ENCODE peak calls at places on chromosomes 7 and 10, in eight cellular contexts. One of them, this sample, is unnamed.

GRCh38 chr10:28743576-28743975 is 66.3 kb downstream of the BAMBI start:
- DNase-seq in neural progenitor cell: no peak
- DNase-seq in coronary artery: no peak
- DNase-seq in A549: no peak
- DNase-seq in GM06990: no peak
- DNase-seq in AG09309: no peak
- DNase-seq in tibial nerve: no peak
- DNase-seq in Calu3: no peak
- DNase-seq in this sample: no peak

GRCh38 chr10:11760861-11761260 is 18.7 kb downstream of the ECHDC3 start:
- DNase-seq in tibial nerve: no peak
- DNase-seq in Calu3: no peak
- DNase-seq in coronary artery: no peak
- DNase-seq in AG09309: no peak
- DNase-seq in GM06990: no peak
- DNase-seq in A549: no peak
- DNase-seq in neural progenitor cell: no peak
- DNase-seq in this sample: no peak

GRCh38 chr7:112630565-112630964 is 149.8 kb downstream of the LSMEM1 start:
- DNase-seq in GM06990: no peak
- DNase-seq in neural progenitor cell: no peak
- DNase-seq in A549: no peak
- DNase-seq in AG09309: no peak
- DNase-seq in coronary artery: no peak
- DNase-seq in Calu3: no peak
- DNase-seq in tibial nerve: no peak
- DNase-seq in this sample: no peak

GRCh38 chr10:93680414-93681047 is 21.9 kb downstream of the FRA10AC1 start:
- DNase-seq in tibial nerve: no peak
- DNase-seq in coronary artery: no peak
- DNase-seq in A549: peak
- DNase-seq in neural progenitor cell: peak
- DNase-seq in Calu3: no peak
- DNase-seq in GM06990: no peak
- DNase-seq in AG09309: peak
- DNase-seq in this sample: peak

GRCh38 chr7:151125835-151126481 is 39.7 kb downstream of the AGAP3 start:
- DNase-seq in tibial nerve: no peak
- DNase-seq in A549: no peak
- DNase-seq in neural progenitor cell: peak
- DNase-seq in AG09309: no peak
- DNase-seq in coronary artery: no peak
- DNase-seq in Calu3: no peak
- DNase-seq in GM06990: no peak
- DNase-seq in this sample: no peak

GRCh38 chr10:112716076-112716475 is 234.0 kb upstream of the TCF7L2 start:
- DNase-seq in AG09309: no peak
- DNase-seq in Calu3: no peak
- DNase-seq in A549: no peak
- DNase-seq in coronary artery: no peak
- DNase-seq in neural progenitor cell: no peak
- DNase-seq in tibial nerve: no peak
- DNase-seq in GM06990: no peak
- DNase-seq in this sample: no peak

GRCh38 chr7:159143780-159144755 is 599 bp downstream of the VIPR2 start:
- DNase-seq in tibial nerve: peak
- DNase-seq in neural progenitor cell: peak
- DNase-seq in AG09309: no peak
- DNase-seq in A549: no peak
- DNase-seq in Calu3: no peak
- DNase-seq in GM06990: no peak
- DNase-seq in coronary artery: peak
- DNase-seq in this sample: no peak

GRCh38 chr10:50517626-50518025 is 106.1 kb downstream of the SGMS1 start:
- DNase-seq in AG09309: no peak
- DNase-seq in tibial nerve: no peak
- DNase-seq in neural progenitor cell: no peak
- DNase-seq in coronary artery: no peak
- DNase-seq in Calu3: no peak
- DNase-seq in GM06990: no peak
- DNase-seq in A549: no peak
- DNase-seq in this sample: no peak

GRCh38 chr7:1872191-1873069 is 202.4 kb downstream of the ELFN1 start:
- DNase-seq in coronary artery: no peak
- DNase-seq in GM06990: no peak
- DNase-seq in A549: no peak
- DNase-seq in neural progenitor cell: no peak
- DNase-seq in Calu3: no peak
- DNase-seq in AG09309: no peak
- DNase-seq in tibial nerve: no peak
- DNase-seq in this sample: no peak

GRCh38 chr7:108613147-108613948 is 43.7 kb downstream of the DNAJB9 start:
- DNase-seq in AG09309: peak
- DNase-seq in GM06990: no peak
- DNase-seq in tibial nerve: no peak
- DNase-seq in A549: peak
- DNase-seq in coronary artery: no peak
- DNase-seq in neural progenitor cell: peak
- DNase-seq in Calu3: no peak
- DNase-seq in this sample: peak

GRCh38 chr7:76512941-76513816 is 2.8 kb downstream of the UPK3B start:
- DNase-seq in Calu3: peak
- DNase-seq in A549: peak
- DNase-seq in tibial nerve: no peak
- DNase-seq in coronary artery: no peak
- DNase-seq in AG09309: no peak
- DNase-seq in neural progenitor cell: peak
- DNase-seq in GM06990: no peak
- DNase-seq in this sample: no peak

GRCh38 chr7:9978111-9979064 is 995.3 kb upstream of the PHF14 start:
- DNase-seq in coronary artery: no peak
- DNase-seq in GM06990: no peak
- DNase-seq in tibial nerve: no peak
- DNase-seq in Calu3: no peak
- DNase-seq in A549: no peak
- DNase-seq in neural progenitor cell: no peak
- DNase-seq in AG09309: no peak
- DNase-seq in this sample: no peak

GRCh38 chr7:9981950-9982349 is 991.7 kb upstream of the PHF14 start:
- DNase-seq in coronary artery: no peak
- DNase-seq in AG09309: no peak
- DNase-seq in Calu3: no peak
- DNase-seq in neural progenitor cell: no peak
- DNase-seq in GM06990: no peak
- DNase-seq in A549: no peak
- DNase-seq in tibial nerve: no peak
- DNase-seq in this sample: no peak

GRCh38 chr7:9983048-9983447 is 990.6 kb upstream of the PHF14 start:
- DNase-seq in GM06990: no peak
- DNase-seq in tibial nerve: no peak
- DNase-seq in coronary artery: no peak
- DNase-seq in AG09309: no peak
- DNase-seq in neural progenitor cell: no peak
- DNase-seq in Calu3: no peak
- DNase-seq in A549: no peak
- DNase-seq in this sample: no peak
- TF ChIP-seq CTCF in GM06990: no peak
- TF ChIP-seq CTCF in tibial nerve: no peak
- TF ChIP-seq CTCF in coronary artery: no peak
- TF ChIP-seq CTCF in AG09309: no peak
- TF ChIP-seq CTCF in neural progenitor cell: peak
- TF ChIP-seq CTCF in Calu3: no peak
- TF ChIP-seq CTCF in A549: no peak
- TF ChIP-seq CTCF in this sample: no peak

GRCh38 chr10:74151057-74151878 is at the start of gene ADK:
- DNase-seq in tibial nerve: peak
- DNase-seq in neural progenitor cell: peak
- DNase-seq in Calu3: peak
- DNase-seq in coronary artery: peak
- DNase-seq in AG09309: peak
- DNase-seq in A549: peak
- DNase-seq in GM06990: peak
- DNase-seq in this sample: peak
- TF ChIP-seq CTCF in tibial nerve: no peak
- TF ChIP-seq CTCF in neural progenitor cell: peak
- TF ChIP-seq CTCF in Calu3: no peak
- TF ChIP-seq CTCF in coronary artery: no peak
- TF ChIP-seq CTCF in AG09309: peak
- TF ChIP-seq CTCF in A549: no peak
- TF ChIP-seq CTCF in GM06990: peak
- TF ChIP-seq CTCF in this sample: no peak

DNA sequence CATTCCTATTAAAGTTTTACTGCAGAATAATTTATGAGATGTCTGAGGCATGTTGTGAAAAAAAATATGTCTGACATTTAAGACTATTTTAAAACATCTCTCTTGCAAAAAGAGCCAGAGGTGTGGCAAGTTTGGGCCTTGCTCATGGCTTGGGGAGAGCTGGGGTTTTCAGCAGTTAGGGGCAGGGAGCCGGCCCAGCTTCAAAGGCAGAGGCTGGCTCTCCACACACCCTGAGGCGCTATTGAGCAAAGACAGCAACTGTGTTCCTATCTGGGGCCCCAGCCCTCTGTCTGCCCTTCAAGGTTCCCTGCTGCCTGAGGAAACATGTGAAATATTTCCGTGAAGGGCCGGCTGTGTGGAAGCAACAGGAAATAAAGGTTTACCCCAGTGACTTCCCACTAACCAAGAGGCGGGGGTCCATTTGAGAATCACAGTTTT is 94.0 kb downstream of the SORBS1 start:
- DNase-seq in A549: no peak
- DNase-seq in neural progenitor cell: peak
- DNase-seq in AG09309: no peak
- DNase-seq in GM06990: no peak
- DNase-seq in tibial nerve: peak
- DNase-seq in Calu3: peak
- DNase-seq in coronary artery: no peak
- DNase-seq in this sample: no peak
- TF ChIP-seq CTCF in A549: no peak
- TF ChIP-seq CTCF in neural progenitor cell: peak
- TF ChIP-seq CTCF in AG09309: no peak
- TF ChIP-seq CTCF in GM06990: no peak
- TF ChIP-seq CTCF in tibial nerve: no peak
- TF ChIP-seq CTCF in Calu3: no peak
- TF ChIP-seq CTCF in coronary artery: no peak
- TF ChIP-seq CTCF in this sample: no peak

GRCh38 chr10:69408318-69409175 is 8.2 kb downstream of the TACR2 start:
- DNase-seq in AG09309: peak
- DNase-seq in Calu3: peak
- DNase-seq in GM06990: peak
- DNase-seq in A549: peak
- DNase-seq in coronary artery: peak
- DNase-seq in neural progenitor cell: peak
- DNase-seq in tibial nerve: peak
- DNase-seq in this sample: peak

GRCh38 chr10:69406816-69407580 is 9.7 kb downstream of the TACR2 start:
- DNase-seq in tibial nerve: no peak
- DNase-seq in Calu3: no peak
- DNase-seq in GM06990: no peak
- DNase-seq in A549: no peak
- DNase-seq in coronary artery: no peak
- DNase-seq in AG09309: no peak
- DNase-seq in neural progenitor cell: no peak
- DNase-seq in this sample: no peak

GRCh38 chr10:69409176-69409495 is 7.6 kb downstream of the TACR2 start:
- DNase-seq in neural progenitor cell: no peak
- DNase-seq in tibial nerve: no peak
- DNase-seq in coronary artery: no peak
- DNase-seq in AG09309: no peak
- DNase-seq in Calu3: no peak
- DNase-seq in GM06990: no peak
- DNase-seq in A549: no peak
- DNase-seq in this sample: no peak

GRCh38 chr10:69406302-69406811 is 10.4 kb downstream of the TACR2 start:
- DNase-seq in tibial nerve: no peak
- DNase-seq in A549: no peak
- DNase-seq in AG09309: no peak
- DNase-seq in neural progenitor cell: no peak
- DNase-seq in Calu3: no peak
- DNase-seq in coronary artery: peak
- DNase-seq in GM06990: no peak
- DNase-seq in this sample: no peak

DNA sequence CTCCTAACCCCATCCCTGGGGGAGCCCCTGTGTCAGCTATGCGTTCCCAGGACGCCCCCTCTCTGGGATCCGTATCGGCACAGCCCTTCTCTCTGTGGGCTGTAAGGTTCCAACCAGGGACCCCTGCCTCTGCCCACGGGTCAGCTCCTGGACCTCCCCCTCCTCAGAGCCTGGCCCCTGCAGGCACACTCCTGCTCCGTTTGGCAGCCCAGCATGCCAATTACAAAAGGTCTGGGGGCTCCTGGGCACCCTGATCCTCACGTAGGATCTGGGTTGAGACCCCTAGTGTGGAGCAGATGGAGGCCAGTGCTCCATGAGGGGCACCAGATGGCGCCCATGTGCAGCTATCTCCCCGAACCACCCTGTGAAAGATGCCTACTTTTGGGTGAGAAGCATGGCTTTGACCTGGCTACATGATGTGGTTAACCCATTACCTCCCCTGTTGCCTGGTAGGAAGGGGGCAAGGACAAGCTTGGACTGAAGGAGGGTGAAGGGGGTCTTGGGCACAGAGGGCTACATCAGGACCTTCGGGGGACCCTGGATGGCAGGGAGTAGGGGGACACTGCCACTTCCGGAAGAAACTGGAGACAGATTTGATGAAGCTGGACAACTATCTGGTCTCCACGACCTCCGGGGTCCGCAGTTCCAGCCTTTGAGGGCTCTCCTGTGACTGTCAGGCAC is 9.0 kb downstream of the TACR2 start:
- DNase-seq in Calu3: peak
- DNase-seq in AG09309: no peak
- DNase-seq in GM06990: no peak
- DNase-seq in neural progenitor cell: peak
- DNase-seq in tibial nerve: no peak
- DNase-seq in coronary artery: no peak
- DNase-seq in A549: peak
- DNase-seq in this sample: peak
- TF ChIP-seq CTCF in Calu3: peak
- TF ChIP-seq CTCF in AG09309: peak
- TF ChIP-seq CTCF in GM06990: peak
- TF ChIP-seq CTCF in neural progenitor cell: peak
- TF ChIP-seq CTCF in tibial nerve: no peak
- TF ChIP-seq CTCF in coronary artery: no peak
- TF ChIP-seq CTCF in A549: peak
- TF ChIP-seq CTCF in this sample: peak

This sample was measured in GM12865.